ENCODE peak calls at places on chromosomes 4 and X, in nine cellular contexts. K, C, Q, S, N, X, D, P and G are unnamed samples.

GRCh38 chr4:77956917-77957316 is 94.3 kb downstream of the MRPL1 start:
- DNase-seq in K (no peak), C (no peak), Q (no peak), S (no peak), N (no peak), X (no peak), D (no peak), P (no peak), G (no peak)

GRCh38 chr4:153649572-153649991 is 34.5 kb upstream of the TLR2 start:
- DNase-seq in K (no peak), C (no peak), Q (no peak), S (peak; percentile 67), N (peak; percentile 77), X (no peak), D (no peak), P (peak; percentile 60), G (peak; percentile 58)

GRCh38 chr4:139210486-139210885 is 33.5 kb upstream of the ELF2 start:
- DNase-seq in K (no peak), C (no peak), Q (no peak), S (no peak), N (no peak), X (no peak), D (no peak), P (no peak), G (no peak)

GRCh38 chrX:41122664-41123257 is 37.5 kb downstream of the USP9X start:
- DNase-seq in K (no peak), C (no peak), Q (no peak), S (no peak), N (no peak), X (no peak), D (no peak), P (no peak), G (no peak)

GRCh38 chr4:137514401-137515116 is 17.7 kb downstream of the PCDH18 start:
- DNase-seq in K (no peak), C (no peak), Q (no peak), S (no peak), N (no peak), X (no peak), D (no peak), P (no peak), G (no peak)

GRCh38 chr4:26179316-26179760 is 141.5 kb upstream of the RBPJ start:
- DNase-seq in K (no peak), C (no peak), Q (no peak), S (no peak), N (no peak), X (no peak), D (no peak), P (no peak), G (no peak)

GRCh38 chr4:3295837-3296624 is 3.2 kb downstream of the RGS12 start:
- DNase-seq in K (peak; percentile 35), C (no peak), Q (no peak), S (no peak), N (no peak), X (no peak), D (no peak), P (no peak), G (no peak)

GRCh38 chr4:32135642-32136041 is 1415.5 kb downstream of the PCDH7 start:
- DNase-seq in K (no peak), C (no peak), Q (no peak), S (no peak), N (no peak), X (no peak), D (no peak), P (no peak), G (no peak)

GRCh38 chr4:13920901-13921300 is 293.4 kb upstream of the BOD1L1 start:
- DNase-seq in K (peak; percentile 47), C (peak; percentile 72), Q (no peak), S (no peak), N (no peak), X (no peak), D (no peak), P (no peak), G (peak; percentile 29)

GRCh38 chr4:13919021-13919441 is 291.5 kb upstream of the BOD1L1 start:
- DNase-seq in K (no peak), C (no peak), Q (no peak), S (no peak), N (no peak), X (no peak), D (no peak), P (no peak), G (no peak)

GRCh38 chr4:13922459-13922858 is 294.9 kb upstream of the BOD1L1 start:
- DNase-seq in K (no peak), C (no peak), Q (no peak), S (no peak), N (no peak), X (no peak), D (no peak), P (no peak), G (no peak)

GRCh38 chr4:13921805-13922204 is 294.3 kb upstream of the BOD1L1 start:
- DNase-seq in K (no peak), C (no peak), Q (no peak), S (no peak), N (no peak), X (no peak), D (no peak), P (no peak), G (no peak)

DNA sequence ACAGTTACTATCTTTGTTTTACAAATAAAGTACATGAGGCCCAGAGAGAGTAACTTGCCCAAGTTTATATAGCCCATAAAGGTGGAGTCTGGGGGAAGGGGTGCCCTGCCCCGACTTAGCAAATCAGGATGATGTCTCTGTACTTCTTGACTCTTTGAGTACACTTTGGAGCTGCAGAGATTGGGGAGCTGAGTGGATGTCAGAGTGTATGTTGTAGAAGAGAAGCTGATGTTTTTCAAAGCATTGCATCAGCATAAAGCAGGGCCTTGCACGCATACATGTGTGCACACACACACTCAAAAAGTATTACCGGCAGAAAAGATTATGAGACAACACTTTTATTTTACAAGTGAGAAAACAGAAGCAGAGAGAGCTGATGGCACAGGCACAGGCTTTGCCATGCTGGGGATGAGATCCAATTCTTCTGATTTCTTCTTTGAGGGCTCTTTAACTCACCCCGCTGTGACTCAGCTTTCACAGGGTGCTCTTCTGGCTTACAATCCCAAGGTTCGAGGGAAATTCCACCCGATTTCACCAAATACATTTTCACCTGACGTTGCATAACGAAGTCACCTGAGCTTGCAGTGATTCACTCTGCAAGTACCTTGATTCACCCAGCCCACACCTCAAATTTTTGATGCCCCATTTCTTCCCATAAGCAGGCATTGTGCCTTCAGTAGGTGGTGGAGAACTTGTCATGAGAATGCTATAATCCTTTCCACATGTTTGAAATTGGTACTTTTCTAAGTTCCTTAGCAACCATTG is 292.8 kb upstream of the BOD1L1 start:
- DNase-seq in K (no peak), C (no peak), Q (no peak), S (no peak), N (no peak), X (no peak), D (no peak), P (no peak), G (no peak)
- H3K27ac ChIP-seq in K (no peak overlapping the region), C (no peak overlapping the region), Q (no peak overlapping the region), S (no peak overlapping the region), N (no peak overlapping the region), X (no peak overlapping the region), D (no peak overlapping the region), P (no peak overlapping the region), G (no peak overlapping the region)

DNA sequence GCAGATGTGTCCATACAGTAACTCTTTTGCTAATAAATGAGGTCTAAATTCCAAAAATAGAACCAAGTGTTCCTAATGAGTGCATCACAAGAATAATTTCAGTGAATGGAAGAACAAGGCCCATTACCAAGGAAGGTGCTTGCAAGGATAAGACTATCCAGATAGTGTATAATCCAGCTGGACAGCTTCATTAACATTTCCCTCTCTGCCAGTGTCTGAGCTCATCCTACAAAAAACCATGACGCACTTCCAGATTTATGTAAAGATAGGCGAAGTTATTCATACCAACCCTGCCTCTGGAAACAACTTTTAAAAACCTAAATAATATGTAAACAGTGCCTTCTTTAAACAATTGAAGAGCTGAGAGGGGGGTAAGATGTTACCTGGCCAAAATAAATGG is 177.9 kb upstream of the STK26 start:
- DNase-seq in K (no peak), C (no peak), Q (no peak), S (no peak), N (no peak), X (no peak), D (no peak), P (no peak), G (no peak)
- H3K4me1 ChIP-seq in K (no peaks in the 10 kb centered on the region), C (no peaks in the 10 kb centered on the region), Q (no peaks in the 10 kb centered on the region), S (no peaks in the 10 kb centered on the region), N (no peaks in the 10 kb centered on the region), X (peaks cover 6% of the 10 kb centered on the region), D (peaks cover 5% of the 10 kb centered on the region), P (no peaks in the 10 kb centered on the region), G (no peaks in the 10 kb centered on the region)

GRCh38 chrX:23503835-23504539 is 163.3 kb upstream of the PRDX4 start:
- DNase-seq in K (peak; percentile 84), C (peak; percentile 76), Q (peak; percentile 71), S (no peak), N (peak; percentile 36), X (no peak), D (no peak), P (peak; percentile 79), G (peak; percentile 96)

GRCh38 chrX:23505531-23506303 is 161.6 kb upstream of the PRDX4 start:
- DNase-seq in K (no peak), C (no peak), Q (no peak), S (peak; percentile 27), N (peak; percentile 14), X (no peak), D (no peak), P (no peak), G (peak; percentile 22)

GRCh38 chrX:23504540-23504884 is 162.8 kb upstream of the PRDX4 start:
- DNase-seq in K (no peak), C (no peak), Q (no peak), S (no peak), N (no peak), X (no peak), D (no peak), P (no peak), G (no peak)

GRCh38 chrX:23501974-23502373 is 165.3 kb upstream of the PRDX4 start:
- DNase-seq in K (no peak), C (no peak), Q (no peak), S (no peak), N (no peak), X (no peak), D (no peak), P (no peak), G (no peak)

GRCh38 chrX:23504895-23505294 is 162.4 kb upstream of the PRDX4 start:
- DNase-seq in K (no peak), C (no peak), Q (no peak), S (no peak), N (no peak), X (no peak), D (no peak), P (no peak), G (no peak)
- H3K27ac ChIP-seq in K (peak overlapping the region; percentile 61), C (no peak overlapping the region), Q (no peak overlapping the region), S (no peak overlapping the region), N (no peak overlapping the region), X (no peak overlapping the region), D (no peak overlapping the region), P (no peak overlapping the region), G (peak overlapping the region; percentile 75)

GRCh38 chr4:184807797-184808718 is 17.7 kb downstream of the ACSL1 start:
- DNase-seq in K (no peak), C (no peak), Q (no peak), S (peak; percentile 95), N (no peak), X (no peak), D (no peak), P (no peak), G (peak; percentile 7)

GRCh38 chr4:184808719-184809062 is 17.1 kb downstream of the ACSL1 start:
- DNase-seq in K (no peak), C (no peak), Q (no peak), S (no peak), N (no peak), X (no peak), D (no peak), P (no peak), G (no peak)

GRCh38 chr4:184806246-184806550 is 19.6 kb downstream of the ACSL1 start:
- DNase-seq in K (no peak), C (no peak), Q (no peak), S (no peak), N (no peak), X (no peak), D (no peak), P (no peak), G (no peak)

GRCh38 chr4:184806711-184807110 is 19.1 kb downstream of the ACSL1 start:
- DNase-seq in K (no peak), C (no peak), Q (no peak), S (no peak), N (no peak), X (no peak), D (no peak), P (no peak), G (no peak)

GRCh38 chr4:184807261-184807660 is 18.5 kb downstream of the ACSL1 start:
- DNase-seq in K (no peak), C (no peak), Q (no peak), S (no peak), N (no peak), X (no peak), D (no peak), P (no peak), G (no peak)
- H3K4me1 ChIP-seq in K (peaks cover 8% of the 10 kb centered on the region), C (no peaks in the 10 kb centered on the region), Q (peaks cover 52% of the 10 kb centered on the region), S (peaks cover 8% of the 10 kb centered on the region), N (peaks cover 2% of the 10 kb centered on the region), X (no peaks in the 10 kb centered on the region), D (no peaks in the 10 kb centered on the region), P (peaks cover 34% of the 10 kb centered on the region), G (peaks cover 10% of the 10 kb centered on the region)